ENCODE peak calls at places on chromosome 17, in eight cellular contexts. R is NCI-H1694; S is HuH-7.5; P is AG10803; T is esophagus muscularis mucosa; B is activated naive CD8-positive, alpha-beta T cell treated with anti-CD3 and anti-CD28 coated beads, Interleukin-2, amount 50 U/mL, for 24 hours; C is left colon; M is activated T-cell treated with anti-CD3 and anti-CD28 coated beads for 1 hour. D is an unnamed sample.

GRCh38 chr17:49577651-49577935 is 1.9 kb downstream of the NXPH3 start:
- DNase-seq in T (no peak), C (no peak), P (no peak), B (no peak), M (no peak), R (no peak), S (no peak), D (no peak)

GRCh38 chr17:73198930-73199260 is 6.0 kb downstream of the COG1 start:
- DNase-seq in B (no peak), P (no peak), R (no peak), T (no peak), M (no peak), S (no peak), C (no peak), D (no peak)

GRCh38 chr17:45288825-45289224 is 26.9 kb upstream of the SPATA32 start:
- DNase-seq in P (no peak), M (no peak), R (peak; percentile 29), B (no peak), T (no peak), S (no peak), C (peak; percentile 69), D (no peak)

GRCh38 chr17:28807925-28808641 is 34.5 kb downstream of the FAM222B start:
- DNase-seq in R (no peak), P (peak; percentile 91), B (no peak), S (no peak), M (no peak), T (no peak), C (no peak), D (no peak)

GRCh38 chr17:81473019-81473418 is 39.6 kb downstream of the ACTG1 start:
- DNase-seq in C (no peak), S (no peak), B (no peak), M (no peak), P (no peak), T (no peak), R (no peak), D (no peak)

GRCh38 chr17:67689534-67690177 is 28.1 kb upstream of the NOL11 start:
- DNase-seq in R (peak; percentile 84), T (no peak), C (no peak), B (peak; percentile 45), M (peak; percentile 7), S (peak; percentile 64), P (peak; percentile 67), D (peak; percentile 39)

GRCh38 chr17:30449480-30449879 is 27.7 kb upstream of the GOSR1 start:
- DNase-seq in S (no peak), R (no peak), B (no peak), M (no peak), T (no peak), P (peak; percentile 49), C (no peak), D (no peak)

GRCh38 chr17:17055286-17056166 is 13.3 kb downstream of the MPRIP start:
- DNase-seq in T (no peak), M (no peak), B (no peak), P (peak; percentile 42), C (no peak), R (no peak), S (no peak), D (no peak)

GRCh38 chr17:3893003-3893719 is at the start of gene CAMKK1:
- DNase-seq in M (peak; percentile 81), C (peak; percentile 90), B (peak; percentile 90), R (peak; percentile 45), P (peak; percentile 72), S (peak; percentile 96), T (peak; percentile 96), D (peak; percentile 91)

GRCh38 chr17:80758793-80759673 is 214.4 kb downstream of the RPTOR start:
- DNase-seq in R (no peak), S (no peak), C (no peak), B (peak; percentile 51), T (no peak), P (no peak), M (no peak), D (no peak)

GRCh38 chr17:30605027-30605426 is 127.8 kb downstream of the GOSR1 start:
- DNase-seq in T (no peak), M (no peak), S (no peak), P (no peak), B (no peak), C (no peak), R (no peak), D (no peak)

GRCh38 chr17:10135539-10136257 is 62.7 kb downstream of the GAS7 start:
- DNase-seq in P (peak; percentile 78), B (no peak), R (no peak), M (no peak), T (peak; percentile 97), S (no peak), C (peak; percentile 60), D (no peak)

GRCh38 chr17:7916799-7917198 is 710 bp upstream of the RNF227 start:
- DNase-seq in P (peak; percentile 59), S (no peak), B (no peak), R (no peak), T (no peak), M (no peak), C (no peak), D (no peak)

D was measured in memory B cell.